ENCODE peak calls at places on chromosomes 4 and X, in ten cellular contexts. E is IMR-90, Q is K562, Z is hepatocyte, G is neuronal stem cell, S is PC-3, P is GM23248, J is astrocyte, L is GM23338, C is DND-41. X is an unnamed sample.

GRCh38 chr4:89561051-89561450 is 253.5 kb upstream of the GPRIN3 start:
- DNase-seq in E (no peak), Q (no peak), Z (no peak), G (no peak), S (no peak), P (no peak), J (no peak), L (no peak), C (no peak), X (no peak)

GRCh38 chrX:69031971-69032391 is 133.3 kb downstream of the PJA1 start:
- DNase-seq in E (peak), Q (no peak), Z (no peak), G (no peak), S (peak), P (peak), J (no peak), L (no peak), C (no peak), X (peak)

GRCh38 chr4:14896656-14897175 is 105.6 kb upstream of the CPEB2 start:
- DNase-seq in E (no peak), Q (no peak), Z (no peak), G (no peak), S (no peak), P (no peak), J (no peak), L (no peak), C (no peak), X (no peak)

GRCh38 chrX:149898554-149898953 is 17.6 kb downstream of the MAGEA8 start:
- DNase-seq in E (no peak), Q (no peak), Z (no peak), G (no peak), S (no peak), P (no peak), J (no peak), L (no peak), C (no peak), X (no peak)

GRCh38 chrX:122418758-122419157 is 765.3 kb upstream of the GRIA3 start:
- DNase-seq in E (no peak), Q (no peak), Z (no peak), G (no peak), S (no peak), P (no peak), J (no peak), L (no peak), C (no peak), X (peak)

GRCh38 chr4:102411416-102411815 is 66.1 kb upstream of the SLC39A8 start:
- DNase-seq in E (no peak), Q (no peak), Z (no peak), G (no peak), S (peak), P (peak), J (no peak), L (no peak), C (no peak), X (peak)

GRCh38 chr4:168846414-168846813 is 163.6 kb downstream of the CBR4 start:
- DNase-seq in E (no peak), Q (no peak), Z (no peak), G (no peak), S (no peak), P (no peak), J (no peak), L (peak), C (no peak), X (no peak)

GRCh38 chrX:131262200-131262599 is 26.9 kb downstream of the IGSF1 start:
- DNase-seq in E (no peak), Q (no peak), Z (no peak), G (no peak), S (no peak), P (no peak), J (no peak), L (no peak), C (no peak), X (no peak)

GRCh38 chr4:40225497-40225896 is 28.7 kb downstream of the RHOH start:
- DNase-seq in E (no peak), Q (no peak), Z (no peak), G (no peak), S (no peak), P (no peak), J (no peak), L (no peak), C (no peak), X (no peak)

GRCh38 chr4:189046642-189047041 is 894.0 kb upstream of the FRG1 start:
- DNase-seq in E (peak), Q (no peak), Z (no peak), G (no peak), S (no peak), P (peak), J (no peak), L (peak), C (no peak), X (peak)

GRCh38 chr4:25823632-25824031 is 39.2 kb downstream of the SEL1L3 start:
- DNase-seq in E (no peak), Q (no peak), Z (no peak), G (no peak), S (no peak), P (no peak), J (no peak), L (no peak), C (no peak), X (no peak)

GRCh38 chr4:25826074-25826752 is 36.6 kb downstream of the SEL1L3 start:
- DNase-seq in E (no peak), Q (no peak), Z (no peak), G (no peak), S (no peak), P (no peak), J (no peak), L (no peak), C (no peak), X (no peak)

GRCh38 chr4:25827373-25827772 is 35.4 kb downstream of the SEL1L3 start:
- DNase-seq in E (no peak), Q (no peak), Z (no peak), G (no peak), S (no peak), P (no peak), J (no peak), L (no peak), C (no peak), X (no peak)

GRCh38 chr4:25830545-25830944 is 32.2 kb downstream of the SEL1L3 start:
- DNase-seq in E (no peak), Q (no peak), Z (no peak), G (no peak), S (no peak), P (no peak), J (no peak), L (no peak), C (no peak), X (no peak)

GRCh38 chr4:25827897-25828296 is 34.9 kb downstream of the SEL1L3 start:
- DNase-seq in E (no peak), Q (no peak), Z (no peak), G (no peak), S (no peak), P (no peak), J (no peak), L (no peak), C (no peak), X (no peak)
- H2AFZ ChIP-seq in E (no peak), Q (no peak), Z (no peak), G (no peak), S (no peak), P (no peak), J (no peak), L (no peak), C (no peak), X (no peak)

DNA sequence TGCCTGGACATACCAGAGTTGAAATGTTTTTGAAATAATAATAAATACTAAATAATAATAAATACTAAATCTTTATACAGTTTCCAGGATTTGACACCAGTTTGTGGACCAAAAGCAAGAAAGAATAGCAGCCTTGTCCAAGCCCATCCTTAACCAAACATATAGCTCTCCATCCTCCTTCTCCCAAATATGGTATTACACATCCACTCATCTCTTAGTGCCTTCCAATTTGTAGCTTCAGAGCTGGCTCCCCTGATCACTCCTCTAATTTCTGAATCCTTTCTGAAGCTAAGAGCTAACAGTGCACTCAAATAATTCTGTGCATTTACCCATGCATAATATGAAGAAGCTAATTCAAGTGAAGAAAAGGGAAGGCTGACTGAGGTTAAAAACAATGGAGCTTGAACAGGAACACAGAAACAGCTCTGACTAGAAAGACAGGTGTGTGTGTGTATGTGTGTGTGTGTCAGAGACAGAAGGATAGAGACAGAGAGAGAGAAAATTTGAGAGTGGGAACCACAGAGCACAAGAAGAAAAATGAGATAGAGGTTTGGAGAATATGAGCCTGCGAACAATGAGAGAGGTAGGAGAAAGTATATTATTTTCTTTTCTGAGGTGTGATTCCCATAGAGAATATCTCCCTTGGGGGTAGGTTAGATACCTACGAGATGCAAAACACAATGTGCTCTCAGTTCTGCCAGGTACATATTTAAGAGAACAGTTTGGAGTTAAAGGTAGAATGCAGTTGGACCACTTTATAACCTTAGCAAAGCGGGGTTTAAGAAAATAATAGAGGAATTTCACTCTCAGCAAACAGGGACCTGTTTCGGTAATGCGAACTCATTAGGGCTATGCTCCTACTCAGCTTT is 123.5 kb downstream of the CAMK2D start:
- DNase-seq in E (no peak), Q (no peak), Z (no peak), G (no peak), S (no peak), P (no peak), J (no peak), L (no peak), C (no peak), X (no peak)
- H3K27ac ChIP-seq in E (no peak), Q (no peak), Z (peak), G (no peak), S (no peak), P (no peak), J (no peak), L (no peak), C (no peak), X (no peak)

GRCh38 chr4:1644906-1645657 is 39.0 kb downstream of the FAM53A start:
- DNase-seq in E (no peak), Q (no peak), Z (peak), G (peak), S (no peak), P (peak), J (peak), L (peak), C (no peak), X (peak)
- H2AFZ ChIP-seq in E (peak), Q (no peak), Z (peak), G (peak), S (no peak), P (no peak), J (peak), L (peak), C (no peak), X (peak)

DNA sequence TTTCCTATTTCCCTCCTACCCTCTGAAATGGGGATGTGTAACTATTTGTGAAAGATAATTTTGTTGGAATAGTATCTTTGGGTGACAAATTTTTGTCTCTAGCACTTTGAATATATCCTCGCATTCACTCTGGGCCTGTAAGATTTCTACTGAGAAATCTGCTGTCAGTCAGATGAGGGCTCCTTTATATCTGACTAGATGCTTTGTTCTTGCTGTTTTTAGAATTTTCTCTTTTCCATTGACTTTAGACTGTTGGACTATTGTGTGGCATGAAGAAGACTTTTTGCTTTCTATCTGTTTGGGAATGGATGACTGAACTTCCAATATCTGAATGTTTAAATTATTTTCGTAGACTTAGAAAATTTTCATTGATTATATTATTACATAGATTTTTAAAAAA is 54.2 kb upstream of the GRID2 start:
- DNase-seq in E (no peak), Q (no peak), Z (no peak), G (no peak), S (no peak), P (no peak), J (no peak), L (no peak), C (no peak), X (no peak)
- H3K27ac ChIP-seq in E (no peak), Q (no peak), Z (no peak), G (no peak), S (no peak), P (no peak), J (no peak), L (no peak), C (no peak), X (no peak)

DNA sequence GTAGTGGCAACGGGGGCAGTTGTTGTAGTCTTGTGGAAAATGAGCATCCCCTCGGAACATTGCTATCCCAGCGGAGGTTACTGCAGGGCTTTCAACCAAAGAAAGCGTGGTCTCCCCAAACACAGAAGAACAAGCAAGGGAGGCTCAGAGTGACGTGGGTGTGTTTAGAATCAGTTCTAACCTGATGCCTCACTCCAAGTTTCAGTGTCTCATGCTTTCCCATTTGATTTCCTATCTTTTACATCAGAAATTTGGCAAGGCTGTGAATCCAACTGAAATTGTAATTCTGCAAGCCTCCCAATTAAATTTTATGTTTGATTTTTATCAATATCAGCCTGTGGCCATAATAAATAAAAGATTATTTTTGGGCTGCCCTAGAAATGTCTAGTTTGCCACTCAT is 156.1 kb upstream of the LNX1 start:
- DNase-seq in E (no peak), Q (no peak), Z (no peak), G (no peak), S (no peak), P (no peak), J (no peak), L (no peak), C (no peak), X (no peak)
- H2AFZ ChIP-seq in E (no peak), Q (no peak), Z (no peak), G (no peak), S (no peak), P (no peak), J (no peak), L (no peak), C (no peak), X (no peak)

DNA sequence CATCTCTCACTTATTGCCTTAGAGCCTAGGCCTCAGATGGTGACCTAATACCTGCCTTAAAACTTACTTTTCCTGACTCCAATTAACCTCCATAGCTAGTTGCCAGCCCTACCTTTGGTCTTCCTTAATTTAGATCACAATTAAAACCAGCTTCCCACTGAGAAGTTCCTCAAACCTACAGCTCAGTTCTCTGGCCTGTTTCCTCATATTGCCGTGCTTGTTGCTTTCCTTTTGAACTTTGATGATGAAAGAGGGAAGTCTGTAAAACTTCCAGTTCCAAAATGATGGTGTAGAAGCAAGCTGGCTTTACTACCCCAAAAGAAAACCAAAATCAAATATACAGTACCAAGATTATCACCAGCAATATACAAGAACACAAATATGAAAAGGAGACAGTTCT is 28.9 kb upstream of the CAMK2D start:
- DNase-seq in E (no peak), Q (no peak), Z (no peak), G (no peak), S (no peak), P (no peak), J (no peak), L (no peak), C (no peak), X (no peak)
- H3K27ac ChIP-seq in E (no peak), Q (no peak), Z (no peak), G (no peak), S (no peak), P (no peak), J (no peak), L (no peak), C (no peak), X (no peak)

GRCh38 chrX:51747671-51748070 is 4.4 kb downstream of the GSPT2 start:
- DNase-seq in E (no peak), Q (no peak), Z (no peak), G (no peak), S (no peak), P (no peak), J (peak), L (no peak), C (no peak), X (no peak)

GRCh38 chrX:51743179-51743957 is at the start of gene GSPT2:
- DNase-seq in E (peak), Q (peak), Z (peak), G (peak), S (peak), P (peak), J (peak), L (peak), C (peak), X (peak)

GRCh38 chrX:51737062-51737461 is 6.2 kb upstream of the GSPT2 start:
- DNase-seq in E (no peak), Q (no peak), Z (no peak), G (no peak), S (no peak), P (no peak), J (no peak), L (no peak), C (no peak), X (no peak)

DNA sequence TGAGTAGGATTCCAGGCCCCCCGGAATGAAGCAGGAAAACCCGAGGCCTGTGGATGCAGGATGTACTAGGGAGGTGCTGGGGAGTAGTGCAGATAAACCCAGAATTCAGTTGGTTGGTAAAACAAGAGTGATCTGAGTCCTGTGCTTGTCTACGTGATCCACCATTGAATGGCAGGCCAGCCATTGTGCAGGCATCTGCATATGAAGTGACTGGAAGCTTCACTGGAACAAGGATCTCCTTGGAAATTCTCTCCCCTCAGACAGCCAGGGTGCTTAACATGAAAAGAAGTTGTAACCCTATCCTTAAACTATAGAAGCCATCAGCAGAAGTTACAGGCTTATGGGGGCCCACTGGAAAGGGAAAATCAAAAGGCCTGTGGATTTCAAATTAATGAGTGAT is 656 bp upstream of the GSPT2 start:
- DNase-seq in E (no peak), Q (no peak), Z (no peak), G (no peak), S (no peak), P (no peak), J (no peak), L (peak), C (peak), X (no peak)
- H2AFZ ChIP-seq in E (peak), Q (peak), Z (peak), G (peak), S (peak), P (peak), J (peak), L (no peak), C (peak), X (peak)

DNA sequence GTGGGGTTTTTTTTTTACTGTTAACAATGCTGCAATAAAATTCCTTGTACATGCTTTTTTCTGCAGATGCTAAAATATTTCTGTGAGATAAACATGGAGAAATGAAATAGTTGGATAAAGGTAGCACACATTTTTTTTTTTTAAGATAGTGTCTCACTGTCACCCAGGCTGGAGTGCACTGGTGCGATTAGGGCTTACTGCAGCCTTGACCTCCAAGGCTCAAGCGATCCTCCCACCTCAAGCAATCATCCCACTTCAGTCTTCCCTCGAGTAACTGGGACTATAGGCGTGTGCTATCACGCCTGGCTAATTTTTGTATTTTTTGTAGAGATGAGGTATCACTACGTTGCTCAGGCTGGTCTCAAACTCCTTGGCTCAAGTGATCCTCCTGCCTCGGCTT is 1.8 kb upstream of the HUWE1 start:
- DNase-seq in E (no peak), Q (no peak), Z (no peak), G (no peak), S (no peak), P (no peak), J (no peak), L (no peak), C (no peak), X (no peak)
- H3K27ac ChIP-seq in E (no peak), Q (no peak), Z (no peak), G (no peak), S (no peak), P (no peak), J (no peak), L (no peak), C (no peak), X (no peak)

GRCh38 chr4:140296871-140297570 is 76.4 kb upstream of the SCOC start:
- DNase-seq in E (no peak), Q (peak), Z (peak), G (no peak), S (peak), P (peak), J (peak), L (no peak), C (no peak), X (peak)
- H2AFZ ChIP-seq in E (peak), Q (no peak), Z (peak), G (peak), S (peak), P (peak), J (no peak), L (peak), C (no peak), X (peak)

X was measured in mammary epithelial cell.